ENCODE peak calls at places on chromosomes 6 and 20, in six cellular contexts. D, G, W, T, F and N are unnamed samples.

GRCh38 chr6:1762203-1762602 is 152.5 kb downstream of the FOXC1 start:
- DNase-seq in F (no peak), T (no peak), D (peak; percentile 59), W (no peak), G (no peak), N (no peak)

GRCh38 chr6:15500901-15501805 is 161.7 kb downstream of the DTNBP1 start:
- DNase-seq in D (no peak), W (peak; percentile 20), G (no peak), T (no peak), F (no peak), N (no peak)

GRCh38 chr6:35642471-35643161 is 46.1 kb downstream of the FKBP5 start:
- DNase-seq in F (no peak), W (no peak), D (no peak), T (no peak), G (no peak), N (no peak)

GRCh38 chr6:22980446-22980845 is 411.1 kb downstream of the HDGFL1 start:
- DNase-seq in G (no peak), W (no peak), T (no peak), F (no peak), D (no peak), N (peak; percentile 2)

GRCh38 chr20:44969320-44969879 is 3.1 kb downstream of the STK4 start:
- DNase-seq in T (no peak), W (no peak), F (peak; percentile 35), D (no peak), G (no peak), N (no peak)

GRCh38 chr6:156563710-156564109 is 213.5 kb upstream of the ARID1B start:
- DNase-seq in T (no peak), W (no peak), G (no peak), D (peak; percentile 50), F (no peak), N (no peak)

GRCh38 chr20:45968801-45969711 is 2.9 kb downstream of the ZNF335 start:
- DNase-seq in T (no peak), G (peak; percentile 79), D (no peak), W (no peak), F (no peak), N (peak; percentile 33)

GRCh38 chr6:16318538-16318937 is 80.2 kb downstream of the GMPR start:
- DNase-seq in W (no peak), F (peak; percentile 53), D (no peak), G (peak; percentile 91), T (no peak), N (no peak)

GRCh38 chr6:28486988-28487742 is 28.4 kb downstream of the GPX6 start:
- DNase-seq in G (no peak), W (no peak), F (no peak), D (no peak), T (no peak), N (no peak)

GRCh38 chr6:17584241-17584803 is 15.8 kb upstream of the FAM8A1 start:
- DNase-seq in D (peak; percentile 53), F (no peak), G (peak; percentile 88), T (peak; percentile 66), W (no peak), N (no peak)

GRCh38 chr6:18985958-18986357 is 598.8 kb downstream of the RNF144B start:
- DNase-seq in F (no peak), G (no peak), T (no peak), D (no peak), W (no peak), N (no peak)

GRCh38 chr20:41380551-41381262 is 14.1 kb upstream of the EMILIN3 start:
- DNase-seq in F (no peak), G (no peak), W (no peak), D (no peak), T (no peak), N (no peak)

GRCh38 chr6:3407840-3408239 is 49.0 kb downstream of the SLC22A23 start:
- DNase-seq in D (no peak), F (no peak), G (no peak), T (no peak), W (no peak), N (no peak)

GRCh38 chr6:138486249-138487121 is 12.8 kb downstream of the NHSL1 start:
- DNase-seq in W (no peak), G (no peak), T (no peak), F (no peak), D (no peak), N (no peak)

GRCh38 chr6:148502083-148502772 is 159.6 kb downstream of the SASH1 start:
- DNase-seq in T (no peak), D (no peak), F (no peak), W (no peak), G (no peak), N (no peak)